ENCODE peak calls at places on chromosomes 5 and 9, in four cellular contexts. Y, N, R and O are unnamed samples.

GRCh38 chr5:91478096-91478495 is 95.0 kb upstream of the ARRDC3 start:
- DNase-seq in Y (no peak), N (no peak), R (no peak), O (no peak)

GRCh38 chr5:139770722-139771121 is 24.9 kb upstream of the PSD2 start:
- DNase-seq in Y (no peak), R (no peak), N (no peak), O (no peak)

GRCh38 chr5:170132642-170133448 is 27.1 kb downstream of the FOXI1 start:
- DNase-seq in R (no peak), Y (no peak), N (no peak), O (no peak)

GRCh38 chr9:117645245-117645636 is 59.0 kb upstream of the TLR4 start:
- DNase-seq in R (no peak), Y (no peak), N (no peak), O (no peak)

GRCh38 chr9:72943844-72944462 is 8.9 kb downstream of the ALDH1A1 start:
- DNase-seq in N (no peak), R (no peak), Y (no peak), O (no peak)

GRCh38 chr5:135329101-135329912 is 69.7 kb downstream of the MACROH2A1 start:
- DNase-seq in Y (no peak), R (no peak), N (no peak), O (no peak)

GRCh38 chr9:124122813-124123462 is 111.4 kb downstream of the LHX2 start:
- DNase-seq in N (no peak), R (no peak), Y (no peak), O (no peak)

GRCh38 chr9:135749171-135750045 is 47.4 kb downstream of the KCNT1 start:
- DNase-seq in R (no peak), N (no peak), Y (no peak), O (no peak)

GRCh38 chr5:85000671-85001070 is 616.0 kb upstream of the EDIL3 start:
- DNase-seq in N (no peak), Y (no peak), R (no peak), O (no peak)

GRCh38 chr9:100525563-100525962 is 52.3 kb upstream of the CAVIN4 start:
- DNase-seq in R (no peak), N (no peak), Y (no peak), O (no peak)

GRCh38 chr5:14008819-14009311 is 64.4 kb upstream of the DNAH5 start:
- DNase-seq in N (no peak), Y (peak; percentile 23), R (no peak), O (no peak)

GRCh38 chr5:126503602-126504104 is 80.4 kb downstream of the GRAMD2B start:
- DNase-seq in Y (no peak), R (no peak), N (peak; percentile 86), O (no peak)

GRCh38 chr5:6950872-6951271 is 237.6 kb downstream of the TENT4A start:
- DNase-seq in R (no peak), N (no peak), Y (no peak), O (no peak)

GRCh38 chr5:158126442-158127399 is 267.8 kb upstream of the CLINT1 start:
- DNase-seq in N (no peak), Y (no peak), R (no peak), O (no peak)

DNA sequence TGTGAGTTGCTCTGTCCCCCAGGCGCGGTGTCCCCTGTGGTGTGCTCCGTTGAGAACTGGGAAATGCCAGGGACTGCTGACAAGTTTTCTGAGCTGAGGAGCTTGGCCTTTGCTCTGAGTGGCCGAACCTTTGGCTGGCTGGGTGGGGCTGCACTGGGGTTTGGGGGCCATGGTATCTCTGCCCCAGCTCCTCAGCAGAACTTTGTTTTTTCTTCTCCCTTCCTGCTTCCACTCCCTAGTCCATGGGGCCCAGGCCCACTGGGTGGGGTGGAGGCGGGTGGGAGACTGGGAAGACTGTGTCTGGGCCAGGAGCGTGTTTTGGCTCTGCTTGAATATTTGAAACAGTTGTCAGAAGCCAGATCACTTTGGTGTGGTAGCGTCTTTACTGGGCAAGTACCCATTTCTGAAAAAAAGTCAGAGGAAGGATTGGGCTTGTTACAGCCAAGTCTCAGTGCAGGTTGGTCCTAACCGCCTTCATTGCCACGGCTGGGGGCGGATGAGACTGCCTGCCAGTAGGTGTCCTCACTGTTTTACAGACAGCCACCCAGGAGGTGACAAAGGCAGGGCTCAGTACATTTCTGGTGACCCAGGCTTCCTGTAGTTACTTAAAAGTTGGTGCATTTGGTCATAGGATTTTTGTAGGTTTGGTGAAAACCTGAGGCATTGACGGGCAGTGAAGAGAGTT is 92.7 kb downstream of the DAB2IP start:
- DNase-seq in Y (peak; percentile 53), N (peak; percentile 71), R (peak; percentile 67), O (no peak)
- TF ChIP-seq CTCF in Y (no peak), N (no peak), R (peak; percentile 46), O (no peak)

GRCh38 chr9:69193685-69194032 is 19.6 kb downstream of the TJP2 start:
- DNase-seq in N (no peak), R (no peak), Y (no peak), O (no peak)
- TF ChIP-seq CTCF in N (no peak), R (no peak), Y (no peak), O (no peak)

GRCh38 chr5:144195443-144195842 is 24.8 kb downstream of the KCTD16 start:
- DNase-seq in N (no peak), Y (no peak), R (no peak), O (no peak)

GRCh38 chr5:144198386-144198785 is 27.7 kb downstream of the KCTD16 start:
- DNase-seq in R (no peak), N (no peak), Y (no peak), O (no peak)

GRCh38 chr5:144191998-144192397 is 21.3 kb downstream of the KCTD16 start:
- DNase-seq in N (no peak), Y (no peak), R (no peak), O (no peak)

GRCh38 chr5:144194148-144194547 is 23.5 kb downstream of the KCTD16 start:
- DNase-seq in Y (no peak), R (no peak), N (no peak), O (no peak)

GRCh38 chr5:144196612-144197011 is 25.9 kb downstream of the KCTD16 start:
- DNase-seq in N (no peak), Y (no peak), R (no peak), O (no peak)
- TF ChIP-seq CTCF in N (no peak), Y (no peak), R (no peak), O (no peak)

DNA sequence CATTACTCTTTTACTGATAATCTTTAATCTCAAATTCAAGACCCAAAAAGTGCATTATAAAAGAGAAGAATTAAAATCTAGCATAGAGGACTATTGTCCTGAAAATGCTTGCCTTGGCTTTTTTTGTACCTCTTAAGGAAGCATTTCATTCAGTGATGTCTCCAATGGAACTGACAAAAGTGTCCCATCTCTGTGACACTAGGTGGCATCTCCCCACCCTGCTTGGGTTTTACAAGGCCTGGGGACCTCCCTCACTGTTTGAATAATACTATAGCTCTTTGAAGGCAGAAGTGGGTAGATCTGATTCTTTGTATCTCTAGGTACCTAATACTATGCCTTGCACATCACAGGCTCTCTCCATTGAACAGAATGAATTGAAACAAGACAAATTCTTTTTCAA is 180.6 kb downstream of the EPB41L4A start:
- DNase-seq in N (no peak), R (no peak), Y (no peak), O (no peak)
- TF ChIP-seq CTCF in N (no peak), R (no peak), Y (no peak), O (no peak)

GRCh38 chr5:62720036-62720441 is 141.4 kb downstream of the LRRC70 start:
- DNase-seq in R (no peak), Y (no peak), N (no peak), O (no peak)
- TF ChIP-seq CTCF in R (no peak), Y (no peak), N (no peak), O (no peak)

GRCh38 chr9:35274988-35275387 is 113.2 kb downstream of the UNC13B start:
- DNase-seq in R (no peak), Y (no peak), N (no peak), O (no peak)
- TF ChIP-seq CTCF in R (no peak), Y (no peak), N (no peak), O (no peak)

DNA sequence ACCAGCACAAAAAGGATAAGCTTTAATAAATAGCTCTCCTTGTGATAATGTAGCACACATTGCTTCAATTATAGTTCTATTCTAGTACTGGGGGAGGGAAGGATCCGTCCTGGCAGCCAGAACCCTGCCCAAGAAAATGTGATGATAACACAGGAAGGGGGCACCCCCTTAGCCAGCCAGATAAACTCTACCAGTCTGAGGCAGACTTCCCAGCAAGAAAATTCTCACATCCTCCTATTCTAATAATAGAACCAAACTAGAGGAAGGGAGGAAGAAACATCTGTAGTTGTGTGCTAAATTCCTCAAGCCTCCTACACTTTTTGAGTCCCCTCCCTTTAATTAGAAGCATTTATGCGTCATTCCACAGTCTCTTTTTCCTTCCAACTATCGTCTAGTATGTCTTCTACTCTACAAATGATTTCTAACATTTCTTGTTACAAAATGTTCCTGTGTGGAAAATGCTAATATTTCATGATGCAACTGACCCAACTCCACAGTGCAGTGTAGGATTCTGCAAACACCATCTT is 261.0 kb downstream of the SEMA5A start:
- DNase-seq in N (no peak), Y (no peak), R (no peak), O (no peak)
- TF ChIP-seq CTCF in N (no peak), Y (no peak), R (no peak), O (no peak)

DNA sequence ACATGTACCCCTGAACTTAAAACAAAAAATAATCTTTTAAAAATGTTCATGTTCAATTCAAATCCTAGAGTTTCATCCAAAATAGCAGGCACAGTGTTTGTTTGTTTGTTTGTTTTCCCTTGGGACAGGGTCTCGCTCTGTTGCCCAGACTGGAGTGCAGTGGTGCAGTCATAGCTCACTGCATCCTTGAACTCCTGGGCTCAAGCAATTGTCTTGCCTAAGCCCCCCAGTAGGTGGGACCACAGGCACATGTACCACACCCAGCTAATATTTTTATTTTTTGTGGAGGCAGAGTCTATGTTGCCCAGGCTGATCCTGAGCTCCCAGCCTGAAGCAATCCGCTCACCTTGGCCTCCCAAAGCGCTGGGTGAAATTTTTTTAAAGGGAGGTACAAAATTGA is 5.0 kb upstream of the POLR1E start:
- DNase-seq in N (no peak), R (no peak), Y (no peak), O (no peak)
- TF ChIP-seq CTCF in N (no peak), R (no peak), Y (no peak), O (no peak)

GRCh38 chr5:127936439-127936972 is 147.1 kb upstream of the SLC12A2 start:
- DNase-seq in Y (no peak), N (no peak), R (no peak), O (no peak)

GRCh38 chr5:127935398-127935797 is 148.2 kb upstream of the SLC12A2 start:
- DNase-seq in Y (no peak), R (no peak), N (no peak), O (no peak)

GRCh38 chr5:127931396-127931795 is 152.2 kb upstream of the SLC12A2 start:
- DNase-seq in R (no peak), N (no peak), Y (no peak), O (no peak)

GRCh38 chr5:127933348-127933747 is 150.2 kb upstream of the SLC12A2 start:
- DNase-seq in N (no peak), Y (no peak), R (no peak), O (no peak)

GRCh38 chr5:127934791-127935256 is 148.7 kb upstream of the SLC12A2 start:
- DNase-seq in R (no peak), N (no peak), Y (peak; percentile 56), O (no peak)
- TF ChIP-seq CTCF in R (no peak), N (no peak), Y (no peak), O (no peak)